ENCODE peak calls at places on chromosomes 7 and 10, in seven cellular contexts. One of them, this sample, is unnamed.

GRCh38 chr7:142248-142955 is 50.0 kb upstream of the FAM20C start:
- DNase-seq in GM20000: no peak
- DNase-seq in GM12865: no peak
- DNase-seq in neural progenitor cell: no peak
- DNase-seq in ovary: peak; percentile 72
- DNase-seq in RWPE1: no peak
- DNase-seq in GM06990: no peak
- DNase-seq in this sample: peak; percentile 42

GRCh38 chr10:125003901-125004467 is 62.1 kb downstream of the ZRANB1 start:
- DNase-seq in GM20000: no peak
- DNase-seq in GM12865: no peak
- DNase-seq in neural progenitor cell: no peak
- DNase-seq in ovary: peak; percentile 15
- DNase-seq in RWPE1: no peak
- DNase-seq in GM06990: no peak
- DNase-seq in this sample: no peak

GRCh38 chr7:157850481-157851444 is 514.0 kb downstream of the DNAJB6 start:
- DNase-seq in GM20000: no peak
- DNase-seq in GM12865: no peak
- DNase-seq in neural progenitor cell: no peak
- DNase-seq in ovary: no peak
- DNase-seq in RWPE1: no peak
- DNase-seq in GM06990: no peak
- DNase-seq in this sample: no peak

GRCh38 chr10:129631870-129632623 is 165.0 kb downstream of the MGMT start:
- DNase-seq in GM20000: no peak
- DNase-seq in GM12865: no peak
- DNase-seq in neural progenitor cell: no peak
- DNase-seq in ovary: no peak
- DNase-seq in RWPE1: no peak
- DNase-seq in GM06990: no peak
- DNase-seq in this sample: no peak

GRCh38 chr10:114603943-114604342 is 54.1 kb downstream of the ABLIM1 start:
- DNase-seq in GM20000: no peak
- DNase-seq in GM12865: peak; percentile 7
- DNase-seq in neural progenitor cell: no peak
- DNase-seq in ovary: no peak
- DNase-seq in RWPE1: no peak
- DNase-seq in GM06990: no peak
- DNase-seq in this sample: no peak

GRCh38 chr10:36515313-36515712 is 610.1 kb upstream of the ANKRD30A start:
- DNase-seq in GM20000: no peak
- DNase-seq in GM12865: no peak
- DNase-seq in neural progenitor cell: no peak
- DNase-seq in ovary: no peak
- DNase-seq in RWPE1: no peak
- DNase-seq in GM06990: no peak
- DNase-seq in this sample: no peak

GRCh38 chr7:1571261-1571650 is 1.4 kb upstream of the PSMG3 start:
- DNase-seq in GM20000: no peak
- DNase-seq in GM12865: no peak
- DNase-seq in neural progenitor cell: no peak
- DNase-seq in ovary: no peak
- DNase-seq in RWPE1: peak; percentile 48
- DNase-seq in GM06990: no peak
- DNase-seq in this sample: no peak

GRCh38 chr10:44724415-44725174 is 186.5 kb upstream of the TMEM72 start:
- DNase-seq in GM20000: no peak
- DNase-seq in GM12865: no peak
- DNase-seq in neural progenitor cell: no peak
- DNase-seq in ovary: no peak
- DNase-seq in RWPE1: no peak
- DNase-seq in GM06990: no peak
- DNase-seq in this sample: no peak

GRCh38 chr7:8094164-8095140 is 125.9 kb downstream of the GLCCI1 start:
- DNase-seq in GM20000: no peak
- DNase-seq in GM12865: no peak
- DNase-seq in neural progenitor cell: no peak
- DNase-seq in ovary: no peak
- DNase-seq in RWPE1: no peak
- DNase-seq in GM06990: no peak
- DNase-seq in this sample: no peak

GRCh38 chr7:140079121-140079536 is 16.4 kb upstream of the PARP12 start:
- DNase-seq in GM20000: no peak
- DNase-seq in GM12865: no peak
- DNase-seq in neural progenitor cell: peak; percentile 87
- DNase-seq in ovary: no peak
- DNase-seq in RWPE1: no peak
- DNase-seq in GM06990: no peak
- DNase-seq in this sample: no peak

GRCh38 chr7:69714886-69715571 is 116.8 kb downstream of the AUTS2 start:
- DNase-seq in GM20000: no peak
- DNase-seq in GM12865: peak; percentile 41
- DNase-seq in neural progenitor cell: no peak
- DNase-seq in ovary: no peak
- DNase-seq in RWPE1: no peak
- DNase-seq in GM06990: no peak
- DNase-seq in this sample: no peak

GRCh38 chr7:113159746-113160339 is 41.5 kb upstream of the SMIM30 start:
- DNase-seq in GM20000: peak; percentile 38
- DNase-seq in GM12865: peak; percentile 33
- DNase-seq in neural progenitor cell: peak; percentile 63
- DNase-seq in ovary: no peak
- DNase-seq in RWPE1: peak; percentile 28
- DNase-seq in GM06990: no peak
- DNase-seq in this sample: no peak

GRCh38 chr7:125412890-125413665 is 483.5 kb upstream of the POT1 start:
- DNase-seq in GM20000: no peak
- DNase-seq in GM12865: peak; percentile 5
- DNase-seq in neural progenitor cell: no peak
- DNase-seq in ovary: no peak
- DNase-seq in RWPE1: no peak
- DNase-seq in GM06990: no peak
- DNase-seq in this sample: no peak
- TF ChIP-seq CTCF in GM20000: no peak
- TF ChIP-seq CTCF in GM12865: no peak
- TF ChIP-seq CTCF in neural progenitor cell: no peak
- TF ChIP-seq CTCF in ovary: no peak
- TF ChIP-seq CTCF in RWPE1: no peak
- TF ChIP-seq CTCF in GM06990: no peak
- TF ChIP-seq CTCF in this sample: no peak

DNA sequence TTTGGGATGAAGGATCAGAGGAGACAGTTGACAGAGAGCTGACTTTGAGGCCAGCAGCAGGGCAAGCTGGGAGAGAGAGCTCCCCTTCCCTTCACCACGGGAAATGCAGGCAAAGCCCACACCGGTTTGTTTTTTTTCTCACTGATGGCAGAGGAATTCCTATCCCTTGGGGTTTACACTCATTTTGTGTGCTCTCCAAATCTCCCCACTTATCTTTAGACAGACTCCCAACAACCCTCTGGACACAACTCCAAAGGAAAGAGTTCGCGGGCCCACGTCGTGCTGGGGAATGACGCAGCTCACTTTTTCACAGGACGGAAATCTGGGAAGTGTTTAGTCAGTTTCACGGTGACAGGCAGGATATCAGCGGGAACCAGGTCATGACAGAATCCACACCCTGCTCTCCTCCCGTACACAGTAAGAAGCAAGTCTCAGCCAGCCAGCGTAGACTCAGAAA is 68.3 kb upstream of the FAM171A1 start:
- DNase-seq in GM20000: no peak
- DNase-seq in GM12865: no peak
- DNase-seq in neural progenitor cell: peak; percentile 53
- DNase-seq in ovary: peak; percentile 75
- DNase-seq in RWPE1: no peak
- DNase-seq in GM06990: no peak
- DNase-seq in this sample: no peak
- TF ChIP-seq CTCF in GM20000: no peak
- TF ChIP-seq CTCF in GM12865: no peak
- TF ChIP-seq CTCF in neural progenitor cell: peak; percentile 40
- TF ChIP-seq CTCF in ovary: peak; percentile 24
- TF ChIP-seq CTCF in RWPE1: no peak
- TF ChIP-seq CTCF in GM06990: no peak
- TF ChIP-seq CTCF in this sample: peak; percentile 54

GRCh38 chr7:141754939-141755338 is 9.0 kb upstream of the TAS2R3 start:
- DNase-seq in GM20000: peak; percentile 8
- DNase-seq in GM12865: peak; percentile 32
- DNase-seq in neural progenitor cell: peak; percentile 61
- DNase-seq in ovary: no peak
- DNase-seq in RWPE1: peak; percentile 3
- DNase-seq in GM06990: no peak
- DNase-seq in this sample: no peak

GRCh38 chr7:141748401-141748800 is 10.2 kb downstream of the SSBP1 start:
- DNase-seq in GM20000: no peak
- DNase-seq in GM12865: no peak
- DNase-seq in neural progenitor cell: no peak
- DNase-seq in ovary: no peak
- DNase-seq in RWPE1: no peak
- DNase-seq in GM06990: no peak
- DNase-seq in this sample: no peak

DNA sequence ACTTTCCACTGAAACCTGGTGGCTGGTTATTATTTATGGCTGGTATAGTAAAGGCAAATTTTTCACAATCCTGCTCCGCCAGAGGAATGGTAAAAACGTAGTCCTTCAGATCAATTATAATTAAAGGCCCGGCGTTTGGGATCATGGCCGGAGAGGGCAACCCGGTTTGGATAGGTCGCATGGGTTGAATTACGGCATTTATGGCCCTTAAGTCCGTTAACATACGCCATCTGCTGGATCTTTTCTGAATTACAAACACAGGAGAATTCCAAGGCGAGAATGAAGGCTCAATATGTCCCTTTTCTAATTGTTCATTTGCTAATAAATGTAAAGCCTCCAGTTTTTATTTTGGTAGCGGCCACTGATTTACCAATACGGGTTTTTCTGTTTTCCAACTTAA is 11.3 kb upstream of the TAS2R3 start:
- DNase-seq in GM20000: no peak
- DNase-seq in GM12865: no peak
- DNase-seq in neural progenitor cell: no peak
- DNase-seq in ovary: no peak
- DNase-seq in RWPE1: no peak
- DNase-seq in GM06990: no peak
- DNase-seq in this sample: no peak
- TF ChIP-seq CTCF in GM20000: no peak
- TF ChIP-seq CTCF in GM12865: peak; percentile 15
- TF ChIP-seq CTCF in neural progenitor cell: peak; percentile 48
- TF ChIP-seq CTCF in ovary: no peak
- TF ChIP-seq CTCF in RWPE1: peak; percentile 38
- TF ChIP-seq CTCF in GM06990: peak; percentile 11
- TF ChIP-seq CTCF in this sample: peak; percentile 11

GRCh38 chr7:90708841-90709317 is 112.8 kb downstream of the CDK14 start:
- DNase-seq in GM20000: peak; percentile 43
- DNase-seq in GM12865: peak; percentile 89
- DNase-seq in neural progenitor cell: peak; percentile 83
- DNase-seq in ovary: no peak
- DNase-seq in RWPE1: no peak
- DNase-seq in GM06990: peak; percentile 63
- DNase-seq in this sample: no peak
- TF ChIP-seq CTCF in GM20000: peak; percentile 50
- TF ChIP-seq CTCF in GM12865: peak; percentile 85
- TF ChIP-seq CTCF in neural progenitor cell: peak; percentile 96
- TF ChIP-seq CTCF in ovary: no peak
- TF ChIP-seq CTCF in RWPE1: peak; percentile 39
- TF ChIP-seq CTCF in GM06990: peak; percentile 88
- TF ChIP-seq CTCF in this sample: peak; percentile 33

GRCh38 chr7:50988988-50989387 is 206.3 kb upstream of the GRB10 start:
- DNase-seq in GM20000: no peak
- DNase-seq in GM12865: no peak
- DNase-seq in neural progenitor cell: no peak
- DNase-seq in ovary: no peak
- DNase-seq in RWPE1: no peak
- DNase-seq in GM06990: no peak
- DNase-seq in this sample: no peak
- TF ChIP-seq CTCF in GM20000: no peak
- TF ChIP-seq CTCF in GM12865: no peak
- TF ChIP-seq CTCF in neural progenitor cell: no peak
- TF ChIP-seq CTCF in ovary: no peak
- TF ChIP-seq CTCF in RWPE1: no peak
- TF ChIP-seq CTCF in GM06990: no peak
- TF ChIP-seq CTCF in this sample: no peak

DNA sequence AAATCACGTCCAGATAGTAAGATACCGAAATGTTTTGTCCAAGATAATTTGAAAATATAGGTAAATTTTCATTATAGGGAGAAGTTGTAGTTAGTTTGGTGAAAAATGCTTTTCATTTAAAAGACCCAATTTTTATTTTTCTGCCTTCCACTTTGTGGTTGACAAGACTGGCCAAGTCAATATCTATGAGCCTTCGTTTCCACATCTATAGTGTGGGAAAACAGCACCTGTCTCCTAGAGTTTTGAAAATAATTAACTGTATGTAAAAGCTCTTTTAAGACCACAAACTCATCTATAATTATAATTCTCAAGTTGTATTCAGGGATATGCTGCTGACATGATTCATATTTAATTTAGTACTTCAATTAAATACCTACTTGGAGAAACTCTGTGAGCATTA is 102.8 kb downstream of the VWC2 start:
- DNase-seq in GM20000: no peak
- DNase-seq in GM12865: no peak
- DNase-seq in neural progenitor cell: no peak
- DNase-seq in ovary: no peak
- DNase-seq in RWPE1: no peak
- DNase-seq in GM06990: no peak
- DNase-seq in this sample: no peak
- TF ChIP-seq CTCF in GM20000: no peak
- TF ChIP-seq CTCF in GM12865: no peak
- TF ChIP-seq CTCF in neural progenitor cell: no peak
- TF ChIP-seq CTCF in ovary: no peak
- TF ChIP-seq CTCF in RWPE1: no peak
- TF ChIP-seq CTCF in GM06990: no peak
- TF ChIP-seq CTCF in this sample: no peak

GRCh38 chr10:121326905-121327304 is 271.3 kb downstream of the FGFR2 start:
- DNase-seq in GM20000: no peak
- DNase-seq in GM12865: no peak
- DNase-seq in neural progenitor cell: no peak
- DNase-seq in ovary: no peak
- DNase-seq in RWPE1: peak; percentile 24
- DNase-seq in GM06990: no peak
- DNase-seq in this sample: no peak
- TF ChIP-seq CTCF in GM20000: no peak
- TF ChIP-seq CTCF in GM12865: no peak
- TF ChIP-seq CTCF in neural progenitor cell: no peak
- TF ChIP-seq CTCF in ovary: no peak
- TF ChIP-seq CTCF in RWPE1: no peak
- TF ChIP-seq CTCF in GM06990: no peak
- TF ChIP-seq CTCF in this sample: no peak

GRCh38 chr10:14186245-14186644 is 144.5 kb downstream of the FRMD4A start:
- DNase-seq in GM20000: no peak
- DNase-seq in GM12865: peak; percentile 37
- DNase-seq in neural progenitor cell: peak; percentile 26
- DNase-seq in ovary: no peak
- DNase-seq in RWPE1: no peak
- DNase-seq in GM06990: no peak
- DNase-seq in this sample: no peak
- TF ChIP-seq CTCF in GM20000: no peak
- TF ChIP-seq CTCF in GM12865: peak; percentile 46
- TF ChIP-seq CTCF in neural progenitor cell: peak; percentile 51
- TF ChIP-seq CTCF in ovary: no peak
- TF ChIP-seq CTCF in RWPE1: no peak
- TF ChIP-seq CTCF in GM06990: peak; percentile 47
- TF ChIP-seq CTCF in this sample: peak; percentile 2

This sample was measured in AG09319.